ENCODE peak calls at places on chromosome 19, in five cellular contexts. T is colonic mucosa, O is IMR-90, V is psoas muscle, W is tibial nerve. C is an unnamed sample.

GRCh38 chr19:610801-611505 is 21.3 kb downstream of the HCN2 start:
- DNase-seq in T (no peak), O (peak; percentile 76), V (peak; percentile 79), W (peak; percentile 43), C (no peak)

GRCh38 chr19:40398417-40399056 is 8.6 kb upstream of the HIPK4 start:
- DNase-seq in T (peak; percentile 78), O (no peak), V (no peak), W (no peak), C (peak; percentile 81)

GRCh38 chr19:12938536-12939291 is at the start of gene CALR:
- DNase-seq in T (peak; percentile 46), O (no peak), V (peak; percentile 78), W (no peak), C (no peak)

GRCh38 chr19:12965812-12966135 is 3.6 kb upstream of the DAND5 start:
- DNase-seq in T (no peak), O (no peak), V (no peak), W (no peak), C (no peak)

GRCh38 chr19:11214387-11214786 is 17.0 kb upstream of the KANK2 start:
- DNase-seq in T (no peak), O (no peak), V (no peak), W (no peak), C (no peak)

GRCh38 chr19:36257512-36257876 is 42.6 kb downstream of the ZNF146 start:
- DNase-seq in T (no peak), O (no peak), V (peak; percentile 48), W (no peak), C (no peak)

GRCh38 chr19:4217429-4218264 is 11.7 kb upstream of the EBI3 start:
- DNase-seq in T (no peak), O (no peak), V (no peak), W (no peak), C (no peak)

GRCh38 chr19:47247308-47247990 is 8.9 kb upstream of the CCDC9 start:
- DNase-seq in T (peak; percentile 86), O (peak; percentile 75), V (peak; percentile 89), W (peak; percentile 67), C (peak; percentile 84)

GRCh38 chr19:40279120-40279551 is 6.0 kb downstream of the AKT2 start:
- DNase-seq in T (peak; percentile 37), O (peak; percentile 38), V (peak; percentile 87), W (peak; percentile 49), C (no peak)

GRCh38 chr19:47272448-47273312 is 2.0 kb upstream of the INAFM1 start:
- DNase-seq in T (peak; percentile 58), O (no peak), V (no peak), W (peak; percentile 32), C (no peak)

GRCh38 chr19:35919306-35919705 is 11.2 kb upstream of the TYROBP start:
- DNase-seq in T (no peak), O (no peak), V (no peak), W (no peak), C (no peak)

GRCh38 chr19:44657211-44657921 is 13.7 kb downstream of the PVR start:
- DNase-seq in T (peak; percentile 68), O (peak; percentile 68), V (peak; percentile 81), W (peak; percentile 37), C (peak; percentile 64)

GRCh38 chr19:18507727-18508440 is 14.0 kb downstream of the ELL start:
- DNase-seq in T (peak; percentile 50), O (peak; percentile 39), V (peak; percentile 75), W (no peak), C (no peak)

DNA sequence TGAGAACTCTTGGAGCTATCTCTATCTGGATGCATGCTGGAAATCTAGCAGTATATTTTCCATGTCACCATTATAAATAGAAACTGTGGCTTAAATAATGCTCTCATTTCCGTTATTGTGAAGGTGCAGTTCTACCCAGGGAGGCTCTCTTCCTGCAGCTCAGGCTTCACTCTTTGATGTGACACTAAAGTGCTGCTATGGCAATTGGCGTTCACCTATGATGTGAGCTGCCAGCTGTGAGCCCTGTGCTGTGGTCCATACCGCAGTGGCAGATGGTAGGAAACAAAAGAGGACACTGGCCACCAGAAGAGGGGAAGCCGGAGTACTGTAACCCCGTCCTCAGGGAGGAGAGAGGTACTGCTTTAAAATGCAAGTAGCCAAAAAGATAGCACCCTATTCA is 40.6 kb upstream of the ZNF681 start:
- DNase-seq in T (no peak), O (no peak), V (no peak), W (no peak), C (no peak)
- TF ChIP-seq CTCF in T (no peak), O (no peak), V (no peak), W (no peak), C (no peak)

GRCh38 chr19:52335768-52336116 is 301 bp upstream of the ZNF610 start:
- DNase-seq in T (no peak), O (no peak), V (no peak), W (no peak), C (no peak)
- H3K27ac ChIP-seq in T (peak overlapping the region; percentile 37), O (peak overlapping the region; percentile 3), V (peak overlapping the region; percentile 75), W (peak overlapping the region; percentile 89), C (peak overlapping the region; percentile 92)

GRCh38 chr19:5968431-5969373 is 9.2 kb downstream of the RANBP3 start:
- DNase-seq in T (no peak), O (no peak), V (no peak), W (no peak), C (no peak)
- H3K4me1 ChIP-seq in T (peaks cover 8% of the 10 kb centered on the region), O (peaks cover 40% of the 10 kb centered on the region), V (peaks cover 60% of the 10 kb centered on the region), W (peaks cover 54% of the 10 kb centered on the region), C (peaks cover 26% of the 10 kb centered on the region)

DNA sequence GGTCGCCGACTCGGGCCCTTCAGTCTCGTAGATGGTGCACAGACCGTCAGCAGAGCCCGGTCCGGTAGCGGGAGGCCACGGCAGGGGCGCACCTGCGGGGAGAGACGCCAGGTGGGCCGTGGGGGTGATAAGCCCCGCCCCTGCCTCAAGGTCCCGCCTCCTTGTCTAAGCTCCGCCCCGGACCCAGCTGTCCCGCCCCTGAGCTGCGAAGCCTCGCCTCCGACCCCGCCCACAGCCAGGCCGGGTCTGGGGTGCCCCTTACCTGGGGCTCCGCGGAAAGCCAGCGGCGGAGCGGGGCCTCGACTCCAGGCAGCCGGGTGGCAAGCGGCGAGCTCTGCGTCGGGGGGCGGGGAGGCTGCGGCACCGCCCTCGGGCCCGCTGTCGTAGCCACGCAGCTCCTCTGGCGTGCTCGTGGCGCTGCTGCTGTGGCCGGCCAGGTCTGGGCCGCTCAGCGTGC is 4.7 kb downstream of the PRR36 start:
- DNase-seq in T (peak; percentile 82), O (peak; percentile 28), V (peak; percentile 78), W (no peak), C (peak; percentile 64)
- TF ChIP-seq CTCF in T (no peak), O (no peak), V (no peak), W (no peak), C (no peak)

C was measured in lung.